ENCODE peak calls at places on chromosome 17, in five cellular contexts. O, T, X, F and U are unnamed samples.

GRCh38 chr17:56638536-56639177 is 45.2 kb downstream of the NOG start:
- DNase-seq in X (no peak), F (no peak), T (no peak), O (no peak), U (no peak)

GRCh38 chr17:1067282-1067956 is 70.5 kb downstream of the TIMM22 start:
- DNase-seq in X (no peak), O (no peak), T (no peak), F (peak), U (no peak)

GRCh38 chr17:80946449-80946848 is 45.2 kb upstream of the CHMP6 start:
- DNase-seq in T (no peak), X (no peak), O (no peak), F (no peak), U (no peak)

GRCh38 chr17:10071141-10071540 is 127.3 kb downstream of the GAS7 start:
- DNase-seq in O (no peak), T (no peak), F (no peak), X (no peak), U (no peak)

GRCh38 chr17:80960037-80960796 is 31.4 kb upstream of the CHMP6 start:
- DNase-seq in T (no peak), O (no peak), X (no peak), F (no peak), U (no peak)

GRCh38 chr17:50575581-50576210 is 15.2 kb downstream of the CACNA1G start:
- DNase-seq in T (no peak), O (no peak), F (no peak), X (no peak), U (peak)

GRCh38 chr17:30376621-30377452 is 1.9 kb upstream of the CPD start:
- DNase-seq in X (no peak), T (no peak), F (peak), O (peak), U (no peak)

GRCh38 chr17:77889866-77890760 is 68.4 kb upstream of the TNRC6C start:
- DNase-seq in F (no peak), X (no peak), O (no peak), T (no peak), U (no peak)

GRCh38 chr17:17159571-17159970 is 46.6 kb downstream of the PLD6 start:
- DNase-seq in T (no peak), O (no peak), F (no peak), X (no peak), U (no peak)

GRCh38 chr17:76274559-76274956 is 9.4 kb downstream of the UBALD2 start:
- DNase-seq in T (no peak), X (no peak), F (no peak), O (no peak), U (no peak)

GRCh38 chr17:19727466-19728113 is 11.2 kb upstream of the SLC47A2 start:
- DNase-seq in X (no peak), O (peak), F (peak), T (no peak), U (no peak)

GRCh38 chr17:83127431-83128160 is 48.2 kb downstream of the METRNL start:
- DNase-seq in O (no peak), T (no peak), F (no peak), X (no peak), U (no peak)

GRCh38 chr17:7204828-7205461 is 14.7 kb downstream of the DLG4 start:
- DNase-seq in X (peak), T (peak), O (peak), F (peak), U (peak)

GRCh38 chr17:67016039-67016762 is 28.2 kb upstream of the CACNG1 start:
- DNase-seq in F (no peak), T (no peak), X (no peak), O (no peak), U (no peak)

GRCh38 chr17:81644496-81644895 is 7.5 kb downstream of the TSPAN10 start:
- DNase-seq in X (no peak), F (no peak), O (no peak), T (no peak), U (no peak)

GRCh38 chr17:68445671-68446070 is 11.6 kb downstream of the WIPI1 start:
- DNase-seq in O (no peak), T (no peak), X (no peak), F (no peak), U (no peak)

GRCh38 chr17:79607941-79608728 is 2.7 kb downstream of the RBFOX3 start:
- DNase-seq in X (peak), F (peak), T (peak), O (no peak), U (peak)

GRCh38 chr17:33864758-33865229 is 390.3 kb upstream of the CCL2 start:
- DNase-seq in O (no peak), X (no peak), T (no peak), F (no peak), U (no peak)

GRCh38 chr17:1999557-2000251 is 25.4 kb downstream of the RTN4RL1 start:
- DNase-seq in O (no peak), X (peak), F (peak), T (no peak), U (peak)

GRCh38 chr17:7137182-7137943 is 22.7 kb upstream of the ASGR2 start:
- DNase-seq in T (no peak), X (no peak), O (no peak), F (no peak), U (no peak)

GRCh38 chr17:6464446-6465041 is 20.3 kb downstream of the PIMREG start:
- DNase-seq in O (no peak), T (no peak), X (no peak), F (no peak), U (no peak)

GRCh38 chr17:17750881-17751280 is 69.6 kb downstream of the RAI1 start:
- DNase-seq in O (no peak), X (no peak), F (no peak), T (no peak), U (no peak)

GRCh38 chr17:81076097-81076754 is 41.3 kb downstream of the BAIAP2 start:
- DNase-seq in X (no peak), F (no peak), O (no peak), T (no peak), U (no peak)

GRCh38 chr17:7017827-7018200 is 5.0 kb upstream of the BCL6B start:
- DNase-seq in T (no peak), F (no peak), O (no peak), X (no peak), U (no peak)

GRCh38 chr17:34730816-34731215 is 151.4 kb downstream of the TMEM132E start:
- DNase-seq in T (no peak), O (no peak), F (no peak), X (no peak), U (no peak)

GRCh38 chr17:1460233-1460632 is 4.2 kb upstream of the CRK start:
- DNase-seq in O (no peak), X (no peak), T (no peak), F (no peak), U (no peak)

GRCh38 chr17:2594657-2595085 is 1.2 kb downstream of the PAFAH1B1 start:
- DNase-seq in T (no peak), F (peak), O (no peak), X (no peak), U (no peak)

GRCh38 chr17:38455288-38455915 is 27.1 kb downstream of the ARHGAP23 start:
- DNase-seq in T (no peak), O (no peak), X (no peak), F (no peak), U (no peak)

GRCh38 chr17:8056976-8057625 is 18.2 kb downstream of the ALOX15B start:
- DNase-seq in X (no peak), F (no peak), O (no peak), T (no peak), U (no peak)

GRCh38 chr17:81508639-81509047 is 4.0 kb downstream of the ACTG1 start:
- DNase-seq in X (no peak), F (peak), O (no peak), T (no peak), U (no peak)

GRCh38 chr17:18039535-18040286 is 503 bp downstream of the GID4 start:
- DNase-seq in F (peak), X (no peak), T (peak), O (no peak), U (peak)

GRCh38 chr17:10127819-10128375 is 70.5 kb downstream of the GAS7 start:
- DNase-seq in X (no peak), O (peak), T (no peak), F (no peak), U (no peak)

GRCh38 chr17:10139560-10139959 is 58.8 kb downstream of the GAS7 start:
- DNase-seq in O (no peak), T (no peak), F (no peak), X (no peak), U (no peak)

GRCh38 chr17:16945513-16946201 is 26.3 kb downstream of the TNFRSF13B start:
- DNase-seq in X (no peak), F (no peak), O (no peak), T (no peak), U (no peak)

GRCh38 chr17:19344311-19345066 is 18.0 kb downstream of the B9D1 start:
- DNase-seq in F (no peak), X (no peak), T (no peak), O (no peak), U (no peak)

GRCh38 chr17:80082403-80083135 is 18.8 kb upstream of the GAA start:
- DNase-seq in O (peak), F (peak), X (peak), T (peak), U (peak)

GRCh38 chr17:70624208-70624607 is 454.9 kb downstream of the KCNJ2 start:
- DNase-seq in F (no peak), T (no peak), O (no peak), X (no peak), U (no peak)

DNA sequence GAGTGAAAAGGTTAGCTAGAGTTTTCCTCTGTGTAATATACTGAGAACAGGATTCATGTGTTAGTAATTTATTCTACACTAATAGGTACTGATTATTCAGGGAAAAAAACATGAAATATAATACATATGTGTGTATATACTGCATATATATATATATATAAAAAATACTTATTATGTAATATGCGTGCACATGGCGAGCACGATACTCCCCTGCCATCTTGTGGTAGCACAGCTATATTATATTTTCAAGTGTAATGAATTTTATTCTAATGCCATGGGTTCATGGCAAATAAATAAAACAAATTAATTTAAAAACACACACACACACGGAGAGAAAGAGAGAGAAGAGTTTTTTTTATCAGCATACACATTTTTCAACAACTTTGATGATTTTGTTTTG is 460.6 kb downstream of the KCNJ2 start:
- DNase-seq in X (no peak), O (no peak), T (no peak), F (peak), U (no peak)
- TF ChIP-seq CTCF in X (peak), O (no peak), T (peak), F (peak), U (no peak)

GRCh38 chr17:47161988-47162622 is 27.0 kb downstream of the CDC27 start:
- DNase-seq in F (no peak), O (no peak), X (no peak), T (no peak), U (no peak)

GRCh38 chr17:47159315-47159714 is 29.8 kb downstream of the CDC27 start:
- DNase-seq in X (no peak), F (no peak), T (no peak), O (no peak), U (no peak)

GRCh38 chr17:47165137-47165536 is 24.0 kb downstream of the CDC27 start:
- DNase-seq in X (no peak), T (no peak), F (no peak), O (no peak), U (no peak)

GRCh38 chr17:47164263-47164662 is 24.8 kb downstream of the CDC27 start:
- DNase-seq in X (no peak), T (no peak), F (no peak), O (no peak), U (no peak)
- TF ChIP-seq CTCF in X (no peak), T (no peak), F (no peak), O (no peak), U (no peak)

GRCh38 chr17:37417852-37418251 is 11.2 kb downstream of the TADA2A start:
- DNase-seq in O (no peak), X (no peak), T (no peak), F (no peak), U (no peak)

GRCh38 chr17:37410357-37410756 is 3.7 kb downstream of the TADA2A start:
- DNase-seq in T (no peak), X (no peak), F (no peak), O (no peak), U (no peak)

GRCh38 chr17:37413875-37414519 is 7.3 kb downstream of the TADA2A start:
- DNase-seq in X (no peak), O (no peak), F (peak), T (no peak), U (no peak)
- TF ChIP-seq CTCF in X (peak), O (no peak), F (peak), T (peak), U (no peak)

DNA sequence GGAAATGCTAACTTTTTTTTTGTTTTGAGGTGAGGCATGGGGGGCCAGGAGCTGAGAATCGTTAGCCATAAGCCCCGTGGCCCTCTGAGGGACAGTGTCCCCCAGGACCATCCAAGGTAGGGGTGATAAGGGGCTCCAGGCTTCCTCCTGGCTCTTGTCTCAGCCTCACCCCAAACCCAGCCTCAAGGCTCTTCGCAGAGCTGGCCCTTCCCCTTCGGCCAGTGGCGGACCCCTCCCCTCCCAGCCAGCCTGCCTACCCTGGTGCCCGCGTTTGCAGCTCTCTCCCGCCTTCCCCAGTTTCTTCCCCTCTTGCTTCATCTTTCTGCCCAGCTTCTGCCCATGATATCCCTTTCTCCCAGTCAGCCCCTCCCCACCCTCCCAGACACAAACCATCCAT is 22.7 kb upstream of the ATP2A3 start:
- DNase-seq in T (no peak), F (no peak), X (no peak), O (no peak), U (no peak)
- TF ChIP-seq CTCF in T (no peak), F (no peak), X (no peak), O (no peak), U (no peak)

GRCh38 chr17:21525464-21526130 is 149.4 kb downstream of the KCNJ12 start:
- DNase-seq in F (no peak), X (no peak), T (no peak), O (no peak), U (no peak)
- TF ChIP-seq CTCF in F (no peak), X (no peak), T (peak), O (no peak), U (no peak)

DNA sequence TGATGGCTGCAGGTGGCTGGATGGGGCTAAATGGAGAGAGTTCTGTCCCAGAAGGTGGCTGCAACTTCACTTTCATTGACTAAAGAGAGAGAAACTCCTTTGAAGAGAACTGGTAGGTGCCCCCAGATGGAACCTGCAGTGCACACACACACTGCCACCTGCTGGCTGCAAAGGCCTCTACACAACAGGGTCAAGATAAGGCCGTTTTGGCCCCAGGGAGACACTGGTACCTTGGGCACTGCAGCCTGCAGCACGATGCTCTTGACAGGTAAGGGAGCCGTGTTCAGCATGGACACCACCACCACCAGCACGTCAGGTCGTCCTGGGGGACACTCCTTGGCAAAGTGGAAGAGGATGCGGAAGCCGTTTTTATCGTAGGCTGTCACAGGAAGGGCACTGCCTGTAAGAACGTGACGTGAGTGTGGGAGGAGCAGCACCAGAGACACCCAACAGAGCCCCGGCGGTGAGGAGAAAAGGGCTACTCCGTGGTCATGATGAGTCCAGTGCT is 22.7 kb downstream of the GGA3 start:
- DNase-seq in T (peak), F (peak), X (peak), O (no peak), U (peak)
- TF ChIP-seq CTCF in T (peak), F (peak), X (peak), O (peak), U (peak)

GRCh38 chr17:42676424-42677011 is at the start of gene PLEKHH3:
- DNase-seq in O (no peak), F (no peak), T (peak), X (peak), U (peak)
- TF ChIP-seq CTCF in O (peak), F (no peak), T (peak), X (peak), U (no peak)